ENCODE peak calls at places on chromosome 1, in six cellular contexts. One of them, this sample, is unnamed.
A peak's percentile ranks its signal among the peaks of the same experiment; 100 is the strongest.

GRCh38 chr1:53343831-53344668 is 16.2 kb upstream of the LRP8 start:
- DNase-seq in IMR-90: peak; percentile 11
- DNase-seq in mesendoderm: peak; percentile 88
- DNase-seq in H9: peak; percentile 32
- DNase-seq in neuronal stem cell: no peak
- DNase-seq in trophoblast cell: peak; percentile 57
- DNase-seq in this sample: peak; percentile 37

GRCh38 chr1:31152181-31152768 is 86.8 kb upstream of the PUM1 start:
- DNase-seq in IMR-90: peak; percentile 87
- DNase-seq in mesendoderm: peak; percentile 81
- DNase-seq in H9: no peak
- DNase-seq in neuronal stem cell: no peak
- DNase-seq in trophoblast cell: peak; percentile 96
- DNase-seq in this sample: no peak

GRCh38 chr1:61301824-61302652 is 219.7 kb downstream of the NFIA start:
- DNase-seq in IMR-90: peak; percentile 80
- DNase-seq in mesendoderm: no peak
- DNase-seq in H9: no peak
- DNase-seq in neuronal stem cell: no peak
- DNase-seq in trophoblast cell: no peak
- DNase-seq in this sample: no peak

GRCh38 chr1:183685112-183685713 is 32.1 kb upstream of the APOBEC4 start:
- DNase-seq in IMR-90: peak; percentile 56
- DNase-seq in mesendoderm: peak; percentile 87
- DNase-seq in H9: peak; percentile 39
- DNase-seq in neuronal stem cell: peak; percentile 14
- DNase-seq in trophoblast cell: peak; percentile 96
- DNase-seq in this sample: no peak

GRCh38 chr1:30879940-30880339 is 28.6 kb downstream of the SDC3 start:
- DNase-seq in IMR-90: no peak
- DNase-seq in mesendoderm: peak; percentile 83
- DNase-seq in H9: peak; percentile 59
- DNase-seq in neuronal stem cell: no peak
- DNase-seq in trophoblast cell: no peak
- DNase-seq in this sample: no peak

GRCh38 chr1:25878690-25879089 is 3.2 kb upstream of the PAQR7 start:
- DNase-seq in IMR-90: no peak
- DNase-seq in mesendoderm: no peak
- DNase-seq in H9: no peak
- DNase-seq in neuronal stem cell: no peak
- DNase-seq in trophoblast cell: peak; percentile 86
- DNase-seq in this sample: no peak

GRCh38 chr1:147624011-147624410 is 46.3 kb downstream of the ACP6 start:
- DNase-seq in IMR-90: no peak
- DNase-seq in mesendoderm: no peak
- DNase-seq in H9: no peak
- DNase-seq in neuronal stem cell: no peak
- DNase-seq in trophoblast cell: no peak
- DNase-seq in this sample: no peak

GRCh38 chr1:212291505-212292134 is 6.4 kb downstream of the PPP2R5A start:
- DNase-seq in IMR-90: peak; percentile 44
- DNase-seq in mesendoderm: peak; percentile 83
- DNase-seq in H9: no peak
- DNase-seq in neuronal stem cell: peak; percentile 60
- DNase-seq in trophoblast cell: peak; percentile 65
- DNase-seq in this sample: no peak

GRCh38 chr1:172382406-172382805 is 38.1 kb upstream of the C1orf105 start:
- DNase-seq in IMR-90: no peak
- DNase-seq in mesendoderm: no peak
- DNase-seq in H9: no peak
- DNase-seq in neuronal stem cell: no peak
- DNase-seq in trophoblast cell: peak; percentile 18
- DNase-seq in this sample: no peak
- H2AK5ac ChIP-seq in IMR-90: peak overlapping the region; percentile 10
- H2AK5ac ChIP-seq in mesendoderm: no peak overlapping the region
- H2AK5ac ChIP-seq in H9: no peak overlapping the region
- H2AK5ac ChIP-seq in neuronal stem cell: no peak overlapping the region
- H2AK5ac ChIP-seq in trophoblast cell: peak overlapping the region; percentile 79
- H2AK5ac ChIP-seq in this sample: no peak overlapping the region

GRCh38 chr1:19179597-19180271 is 30.3 kb downstream of the UBR4 start:
- DNase-seq in IMR-90: peak; percentile 41
- DNase-seq in mesendoderm: peak; percentile 59
- DNase-seq in H9: no peak
- DNase-seq in neuronal stem cell: no peak
- DNase-seq in trophoblast cell: peak; percentile 27
- DNase-seq in this sample: no peak
- H2AK5ac ChIP-seq in IMR-90: no peak overlapping the region
- H2AK5ac ChIP-seq in mesendoderm: no peak overlapping the region
- H2AK5ac ChIP-seq in H9: no peak overlapping the region
- H2AK5ac ChIP-seq in neuronal stem cell: no peak overlapping the region
- H2AK5ac ChIP-seq in trophoblast cell: no peak overlapping the region
- H2AK5ac ChIP-seq in this sample: no peak overlapping the region

DNA sequence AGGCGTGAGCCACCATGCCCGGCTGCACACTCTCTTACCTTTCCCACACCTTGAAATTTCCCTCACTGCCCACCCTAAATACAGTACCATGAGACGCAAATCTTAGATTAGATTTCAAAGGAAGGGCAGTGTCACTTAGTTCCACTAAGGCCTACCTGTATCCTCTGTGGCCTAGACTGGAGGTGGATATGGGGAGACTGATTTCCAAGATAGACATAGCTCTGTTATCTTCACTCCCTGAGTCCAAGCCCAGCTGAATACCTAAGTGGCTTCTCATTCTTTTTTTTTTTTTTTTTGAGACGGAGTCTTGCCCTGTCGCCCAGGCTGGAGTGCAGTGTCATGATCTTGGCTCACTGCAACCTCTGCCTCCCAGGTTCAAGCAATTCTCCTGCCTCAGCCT is 89.0 kb downstream of the SLC16A1 start:
- DNase-seq in IMR-90: no peak
- DNase-seq in mesendoderm: no peak
- DNase-seq in H9: no peak
- DNase-seq in neuronal stem cell: no peak
- DNase-seq in trophoblast cell: peak; percentile 92
- DNase-seq in this sample: no peak
- H2AK5ac ChIP-seq in IMR-90: peak overlapping the region; percentile 33
- H2AK5ac ChIP-seq in mesendoderm: no peak overlapping the region
- H2AK5ac ChIP-seq in H9: no peak overlapping the region
- H2AK5ac ChIP-seq in neuronal stem cell: no peak overlapping the region
- H2AK5ac ChIP-seq in trophoblast cell: peak overlapping the region; percentile 18
- H2AK5ac ChIP-seq in this sample: no peak overlapping the region

GRCh38 chr1:4617506-4617905 is 36.9 kb upstream of the AJAP1 start:
- DNase-seq in IMR-90: no peak
- DNase-seq in mesendoderm: no peak
- DNase-seq in H9: no peak
- DNase-seq in neuronal stem cell: no peak
- DNase-seq in trophoblast cell: no peak
- DNase-seq in this sample: no peak
- H2AK5ac ChIP-seq in IMR-90: no peak overlapping the region
- H2AK5ac ChIP-seq in mesendoderm: no peak overlapping the region
- H2AK5ac ChIP-seq in H9: no peak overlapping the region
- H2AK5ac ChIP-seq in neuronal stem cell: no peak overlapping the region
- H2AK5ac ChIP-seq in trophoblast cell: no peak overlapping the region
- H2AK5ac ChIP-seq in this sample: no peak overlapping the region

GRCh38 chr1:103106426-103107321 is 1.6 kb downstream of the COL11A1 start:
- DNase-seq in IMR-90: peak; percentile 30
- DNase-seq in mesendoderm: peak; percentile 88
- DNase-seq in H9: peak; percentile 56
- DNase-seq in neuronal stem cell: peak; percentile 67
- DNase-seq in trophoblast cell: peak; percentile 82
- DNase-seq in this sample: no peak
- H2AK5ac ChIP-seq in IMR-90: no peak overlapping the region
- H2AK5ac ChIP-seq in mesendoderm: no peak overlapping the region
- H2AK5ac ChIP-seq in H9: no peak overlapping the region
- H2AK5ac ChIP-seq in neuronal stem cell: no peak overlapping the region
- H2AK5ac ChIP-seq in trophoblast cell: peak overlapping the region; percentile 69
- H2AK5ac ChIP-seq in this sample: no peak overlapping the region

DNA sequence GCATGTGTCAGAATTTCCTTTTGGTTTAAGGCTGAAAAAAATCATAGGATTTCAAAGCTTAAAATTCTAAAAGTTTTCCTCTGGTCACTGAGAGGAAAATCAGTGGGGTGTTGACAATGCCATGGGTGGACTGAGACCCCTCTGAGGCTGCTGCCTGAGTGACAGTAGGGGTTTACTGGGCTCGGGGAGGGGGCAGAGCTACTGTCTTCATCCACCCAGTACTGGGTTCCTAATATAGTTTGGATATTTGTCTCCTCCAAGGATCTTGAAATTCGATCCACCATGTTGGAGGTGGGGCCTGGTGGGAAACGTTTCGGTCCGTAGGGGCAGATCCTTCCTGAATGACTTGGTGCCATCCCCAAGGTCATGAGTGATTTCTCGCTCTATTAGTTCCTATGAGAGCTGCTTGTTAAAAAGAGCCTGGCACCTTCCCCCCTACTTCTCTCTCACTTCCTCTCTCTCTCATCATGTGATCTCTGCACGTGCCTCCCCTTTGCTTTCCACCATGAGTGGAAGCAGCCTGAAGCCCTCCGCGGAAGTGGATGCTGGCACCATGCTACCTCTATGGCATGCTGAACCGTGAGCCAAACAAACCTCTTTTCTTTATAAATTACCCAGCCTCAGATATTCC is 72.3 kb downstream of the MAP10 start:
- DNase-seq in IMR-90: no peak
- DNase-seq in mesendoderm: no peak
- DNase-seq in H9: no peak
- DNase-seq in neuronal stem cell: no peak
- DNase-seq in trophoblast cell: no peak
- DNase-seq in this sample: no peak
- H2AK5ac ChIP-seq in IMR-90: no peak overlapping the region
- H2AK5ac ChIP-seq in mesendoderm: no peak overlapping the region
- H2AK5ac ChIP-seq in H9: no peak overlapping the region
- H2AK5ac ChIP-seq in neuronal stem cell: no peak overlapping the region
- H2AK5ac ChIP-seq in trophoblast cell: no peak overlapping the region
- H2AK5ac ChIP-seq in this sample: no peak overlapping the region

GRCh38 chr1:29222686-29223085 is 8.0 kb downstream of the MECR start:
- DNase-seq in IMR-90: no peak
- DNase-seq in mesendoderm: peak; percentile 44
- DNase-seq in H9: no peak
- DNase-seq in neuronal stem cell: no peak
- DNase-seq in trophoblast cell: no peak
- DNase-seq in this sample: no peak

GRCh38 chr1:29217633-29218032 is 13.1 kb downstream of the MECR start:
- DNase-seq in IMR-90: no peak
- DNase-seq in mesendoderm: no peak
- DNase-seq in H9: no peak
- DNase-seq in neuronal stem cell: no peak
- DNase-seq in trophoblast cell: no peak
- DNase-seq in this sample: no peak

GRCh38 chr1:29218223-29218622 is 12.5 kb downstream of the MECR start:
- DNase-seq in IMR-90: no peak
- DNase-seq in mesendoderm: no peak
- DNase-seq in H9: no peak
- DNase-seq in neuronal stem cell: no peak
- DNase-seq in trophoblast cell: no peak
- DNase-seq in this sample: no peak

GRCh38 chr1:29224438-29224837 is 6.3 kb downstream of the MECR start:
- DNase-seq in IMR-90: no peak
- DNase-seq in mesendoderm: no peak
- DNase-seq in H9: no peak
- DNase-seq in neuronal stem cell: no peak
- DNase-seq in trophoblast cell: no peak
- DNase-seq in this sample: no peak

GRCh38 chr1:29221296-29221695 is 9.4 kb downstream of the MECR start:
- DNase-seq in IMR-90: no peak
- DNase-seq in mesendoderm: no peak
- DNase-seq in H9: no peak
- DNase-seq in neuronal stem cell: no peak
- DNase-seq in trophoblast cell: no peak
- DNase-seq in this sample: no peak
- H2AK5ac ChIP-seq in IMR-90: no peak overlapping the region
- H2AK5ac ChIP-seq in mesendoderm: no peak overlapping the region
- H2AK5ac ChIP-seq in H9: no peak overlapping the region
- H2AK5ac ChIP-seq in neuronal stem cell: no peak overlapping the region
- H2AK5ac ChIP-seq in trophoblast cell: no peak overlapping the region
- H2AK5ac ChIP-seq in this sample: no peak overlapping the region

DNA sequence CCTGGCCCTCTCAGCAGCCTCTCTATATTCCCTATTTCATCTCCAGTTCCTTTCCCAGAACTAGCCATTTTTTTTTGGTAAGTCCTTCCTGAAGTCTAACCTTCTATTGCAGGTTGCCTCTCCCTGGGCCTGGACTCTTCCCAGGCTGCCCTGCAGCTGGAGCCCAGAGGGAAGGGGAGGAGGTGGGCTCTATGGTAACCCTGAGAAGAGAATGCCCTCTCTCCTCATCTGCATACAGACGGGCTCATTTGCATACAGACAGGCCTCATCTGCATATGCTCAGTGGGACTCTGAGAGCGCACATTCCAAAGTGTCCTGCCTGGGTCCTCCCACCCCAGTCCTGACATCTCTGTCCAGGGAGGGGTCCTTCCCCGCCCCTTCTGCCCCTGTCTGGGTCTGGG is 32.7 kb downstream of the RHBG start:
- DNase-seq in IMR-90: no peak
- DNase-seq in mesendoderm: peak; percentile 96
- DNase-seq in H9: peak; percentile 88
- DNase-seq in neuronal stem cell: no peak
- DNase-seq in trophoblast cell: no peak
- DNase-seq in this sample: no peak
- H2AK5ac ChIP-seq in IMR-90: no peak overlapping the region
- H2AK5ac ChIP-seq in mesendoderm: no peak overlapping the region
- H2AK5ac ChIP-seq in H9: no peak overlapping the region
- H2AK5ac ChIP-seq in neuronal stem cell: no peak overlapping the region
- H2AK5ac ChIP-seq in trophoblast cell: no peak overlapping the region
- H2AK5ac ChIP-seq in this sample: no peak overlapping the region

GRCh38 chr1:185045793-185046441 is 559 bp downstream of the RNF2 start:
- DNase-seq in IMR-90: peak; percentile 31
- DNase-seq in mesendoderm: peak; percentile 80
- DNase-seq in H9: peak; percentile 48
- DNase-seq in neuronal stem cell: peak; percentile 44
- DNase-seq in trophoblast cell: peak; percentile 57
- DNase-seq in this sample: no peak
- H2AK5ac ChIP-seq in IMR-90: peak overlapping the region; percentile 6
- H2AK5ac ChIP-seq in mesendoderm: no peak overlapping the region
- H2AK5ac ChIP-seq in H9: no peak overlapping the region
- H2AK5ac ChIP-seq in neuronal stem cell: peak overlapping the region; percentile 72
- H2AK5ac ChIP-seq in trophoblast cell: no peak overlapping the region
- H2AK5ac ChIP-seq in this sample: no peak overlapping the region

GRCh38 chr1:109790735-109791494 is 27.2 kb upstream of the EPS8L3 start:
- DNase-seq in IMR-90: peak; percentile 41
- DNase-seq in mesendoderm: peak; percentile 91
- DNase-seq in H9: peak; percentile 74
- DNase-seq in neuronal stem cell: no peak
- DNase-seq in trophoblast cell: peak; percentile 58
- DNase-seq in this sample: no peak
- H2AK5ac ChIP-seq in IMR-90: peak overlapping the region; percentile 67
- H2AK5ac ChIP-seq in mesendoderm: peak overlapping the region; percentile 0
- H2AK5ac ChIP-seq in H9: no peak overlapping the region
- H2AK5ac ChIP-seq in neuronal stem cell: peak overlapping the region; percentile 60
- H2AK5ac ChIP-seq in trophoblast cell: peak overlapping the region; percentile 54
- H2AK5ac ChIP-seq in this sample: no peak overlapping the region

This sample was measured in H1.